ENCODE peak calls at places on chromosomes 4 and X, in five cellular contexts. O is mesendoderm, A is neuronal stem cell, Q is H9, B is IMR-90. J is an unnamed sample.

GRCh38 chr4:139841464-139842195 is 176.0 kb downstream of the MGST2 start:
- DNase-seq in B (no peak), Q (no peak), O (peak), A (no peak), J (peak)

GRCh38 chr4:80138556-80139538 is 58.5 kb upstream of the PRDM8 start:
- DNase-seq in Q (no peak), B (peak), A (no peak), O (no peak), J (no peak)

GRCh38 chr4:94468093-94468492 is 16.4 kb downstream of the PDLIM5 start:
- DNase-seq in Q (no peak), A (no peak), B (no peak), O (no peak), J (no peak)

GRCh38 chrX:20265221-20265725 is 1.4 kb downstream of the RPS6KA3 start:
- DNase-seq in O (peak), Q (peak), A (no peak), B (peak), J (peak)

GRCh38 chr4:5052424-5052702 is 1.1 kb downstream of the STK32B start:
- DNase-seq in O (no peak), B (no peak), Q (no peak), A (no peak), J (no peak)

GRCh38 chr4:42048394-42048793 is 58.1 kb downstream of the SLC30A9 start:
- DNase-seq in A (no peak), B (peak), O (no peak), Q (no peak), J (peak)

GRCh38 chr4:141921293-141921692 is 284.9 kb downstream of the IL15 start:
- DNase-seq in A (no peak), Q (no peak), B (no peak), O (no peak), J (no peak)

GRCh38 chrX:13151806-13152510 is 107.5 kb upstream of the FAM9C start:
- DNase-seq in A (no peak), Q (no peak), O (peak), B (peak), J (peak)

GRCh38 chr4:21775703-21776102 is 172.9 kb downstream of the KCNIP4 start:
- DNase-seq in B (no peak), O (no peak), A (no peak), Q (no peak), J (no peak)

GRCh38 chr4:158996669-158997074 is 106.2 kb upstream of the RAPGEF2 start:
- DNase-seq in O (peak), B (peak), A (no peak), Q (no peak), J (peak)

GRCh38 chr4:53315300-53315699 is 50.6 kb downstream of the SCFD2 start:
- DNase-seq in Q (no peak), B (no peak), O (no peak), A (no peak), J (no peak)

GRCh38 chr4:90293320-90293719 is 166.1 kb downstream of the CCSER1 start:
- DNase-seq in O (no peak), A (no peak), Q (no peak), B (peak), J (peak)

GRCh38 chr4:7575426-7575825 is 140.7 kb upstream of the PSAPL1 start:
- DNase-seq in O (no peak), A (no peak), Q (no peak), B (no peak), J (no peak)

GRCh38 chr4:183492791-183493221 is 12.1 kb upstream of the ING2 start:
- DNase-seq in Q (no peak), A (no peak), O (peak), B (peak), J (peak)

GRCh38 chr4:132108784-132109183 is 1040.3 kb upstream of the PCDH10 start:
- DNase-seq in Q (no peak), O (no peak), A (no peak), B (peak), J (no peak)

GRCh38 chrX:69028761-69029120 is 136.5 kb downstream of the PJA1 start:
- DNase-seq in Q (no peak), A (no peak), B (no peak), O (no peak), J (no peak)

GRCh38 chrX:93932471-93933220 is 258.6 kb downstream of the FAM133A start:
- DNase-seq in A (no peak), O (no peak), Q (no peak), B (no peak), J (peak)

GRCh38 chr4:167897116-167897515 is 195.2 kb upstream of the ANXA10 start:
- DNase-seq in B (peak), Q (peak), A (peak), O (peak), J (peak)

GRCh38 chr4:180240670-180241069 is 2002.5 kb upstream of the TENM3 start:
- DNase-seq in B (no peak), A (no peak), Q (no peak), O (no peak), J (no peak)

GRCh38 chr4:188606635-188607034 is 467.4 kb downstream of the TRIML1 start:
- DNase-seq in Q (no peak), O (no peak), B (no peak), A (no peak), J (no peak)

GRCh38 chrX:119041175-119041574 is 31.6 kb upstream of the CT47C1 start:
- DNase-seq in B (peak), A (no peak), Q (no peak), O (peak), J (peak)

GRCh38 chr4:68368566-68369473 is 18.9 kb upstream of the YTHDC1 start:
- DNase-seq in A (no peak), B (peak), O (no peak), Q (no peak), J (peak)

GRCh38 chr4:169410839-169411770 is 140.3 kb upstream of the SH3RF1 start:
- DNase-seq in B (peak), O (peak), A (peak), Q (peak), J (peak)

GRCh38 chr4:123339507-123340380 is 56.9 kb upstream of the SPRY1 start:
- DNase-seq in A (no peak), O (no peak), Q (no peak), B (no peak), J (no peak)

GRCh38 chr4:25088342-25088952 is 57.7 kb upstream of the LGI2 start:
- DNase-seq in O (no peak), B (peak), Q (no peak), A (no peak), J (no peak)

GRCh38 chr4:73646117-73646516 is 25.9 kb upstream of the RASSF6 start:
- DNase-seq in O (peak), Q (no peak), A (no peak), B (no peak), J (no peak)

GRCh38 chr4:40719008-40719623 is 30.6 kb upstream of the NSUN7 start:
- DNase-seq in A (no peak), B (peak), O (peak), Q (no peak), J (peak)

GRCh38 chr4:87804871-87805270 is 5.5 kb downstream of the IBSP start:
- DNase-seq in A (no peak), Q (no peak), O (no peak), B (no peak), J (no peak)

GRCh38 chr4:1035510-1035909 is 24.1 kb downstream of the FGFRL1 start:
- DNase-seq in Q (no peak), B (no peak), A (no peak), O (no peak), J (no peak)

GRCh38 chrX:106935175-106935574 is 15.0 kb downstream of the CLDN2 start:
- DNase-seq in Q (no peak), B (peak), A (no peak), O (no peak), J (peak)

GRCh38 chr4:61805979-61806378 is 605.9 kb downstream of the ADGRL3 start:
- DNase-seq in O (no peak), B (no peak), Q (no peak), A (no peak), J (no peak)

DNA sequence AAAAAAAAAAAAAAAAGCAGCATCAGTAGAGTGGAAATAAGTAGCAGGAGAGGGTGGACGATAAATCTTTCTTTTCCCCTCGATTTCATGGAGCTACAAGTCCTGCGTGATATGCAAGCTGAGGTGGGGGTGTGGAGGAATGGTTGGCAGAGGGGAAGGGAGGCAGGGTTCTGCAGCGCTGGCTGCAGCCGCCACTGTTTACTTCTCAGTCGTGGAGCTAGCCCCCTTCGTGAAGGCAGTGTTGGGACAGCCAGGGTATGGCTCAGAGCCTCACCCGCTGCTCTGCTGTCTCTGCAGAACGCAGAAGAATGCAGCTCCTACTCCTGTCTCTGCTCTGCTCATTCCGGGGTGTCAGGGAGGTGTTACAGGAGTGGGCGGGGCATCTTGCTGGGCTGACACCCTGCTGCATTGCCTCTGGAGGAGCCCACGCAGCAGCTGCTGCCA is 140.6 kb downstream of the GPM6A start:
- DNase-seq in Q (peak), B (no peak), A (peak), O (peak), J (no peak)
- H2BK5ac ChIP-seq in Q (no peak), B (no peak), A (peak), O (no peak), J (no peak)

GRCh38 chrX:39691724-39692123 is 406.0 kb downstream of the BCOR start:
- DNase-seq in Q (no peak), O (no peak), B (no peak), A (no peak), J (no peak)

GRCh38 chrX:39690541-39691415 is 407.0 kb downstream of the BCOR start:
- DNase-seq in B (no peak), A (no peak), O (no peak), Q (no peak), J (no peak)

GRCh38 chrX:39688219-39688575 is 409.6 kb downstream of the BCOR start:
- DNase-seq in A (no peak), Q (no peak), B (no peak), O (no peak), J (no peak)

GRCh38 chrX:39689374-39690104 is 408.2 kb downstream of the BCOR start:
- DNase-seq in Q (peak), O (peak), A (no peak), B (no peak), J (no peak)

GRCh38 chrX:39688576-39689373 is 409.0 kb downstream of the BCOR start:
- DNase-seq in Q (peak), A (peak), O (peak), B (peak), J (peak)
- H2BK5ac ChIP-seq in Q (no peak), A (peak), O (peak), B (no peak), J (no peak)

DNA sequence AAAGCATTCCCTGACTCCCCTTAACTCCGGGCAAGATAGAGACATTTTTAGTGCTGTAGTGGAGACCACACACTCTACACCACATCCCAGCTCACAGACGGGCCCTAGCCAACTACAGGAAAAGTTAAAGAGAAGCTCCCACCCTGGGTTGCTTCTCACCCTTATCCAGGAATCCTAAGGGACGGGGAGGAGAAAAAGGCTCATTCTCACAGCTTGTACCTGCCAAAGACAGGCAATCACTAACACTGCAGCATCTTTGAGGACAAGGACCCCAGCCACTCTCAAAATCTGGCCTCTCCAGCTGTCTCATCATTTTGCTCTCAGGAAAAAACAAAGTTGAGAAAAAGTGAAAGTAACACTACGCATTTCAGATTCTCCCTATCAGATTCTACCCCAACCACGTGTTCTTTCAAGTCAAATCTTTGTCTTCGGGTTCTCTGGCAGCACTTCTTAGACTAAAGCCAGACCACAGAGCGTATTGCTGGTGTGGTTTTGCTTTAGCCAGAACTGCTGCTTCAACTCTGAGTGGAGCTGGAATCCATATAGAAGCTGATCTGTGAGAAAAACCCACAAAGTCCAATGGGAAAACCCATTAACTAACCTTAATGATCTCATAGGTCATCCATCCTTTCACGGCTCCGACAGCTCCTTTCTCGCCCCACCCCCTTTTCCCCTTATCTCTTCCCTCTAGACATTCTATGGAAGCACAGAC is 605.9 kb upstream of the DIPK2B start:
- DNase-seq in O (peak), Q (no peak), A (no peak), B (peak), J (peak)
- H2BK5ac ChIP-seq in O (no peak), Q (no peak), A (no peak), B (peak), J (peak)

GRCh38 chr4:26331380-26331945 is 10.6 kb downstream of the RBPJ start:
- DNase-seq in A (no peak), B (no peak), O (no peak), Q (no peak), J (no peak)
- H2BK5ac ChIP-seq in A (no peak), B (no peak), O (no peak), Q (no peak), J (no peak)

J was measured in mesenchymal stem cell.